ENCODE peak calls at places on chromosomes 12 and 14, in ten cellular contexts. R, T, Z, C, G, L, U, Y, B and V are unnamed samples.

GRCh38 chr12:42090899-42091298 is 53.8 kb downstream of the GXYLT1 start:
- DNase-seq in R (no peak), T (no peak), Z (no peak), C (peak; percentile 70), L (peak; percentile 33), U (peak; percentile 50), B (no peak), G (peak; percentile 11), Y (no peak), V (peak; percentile 74)

GRCh38 chr12:3242199-3242863 is 165.2 kb downstream of the TSPAN9 start:
- DNase-seq in C (no peak), B (no peak), L (peak; percentile 7), Z (no peak), G (no peak), Y (peak; percentile 73), U (no peak), T (no peak), R (no peak), V (no peak)

GRCh38 chr12:2244013-2244861 is 191.4 kb downstream of the CACNA1C start:
- DNase-seq in L (no peak), Y (no peak), R (no peak), Z (no peak), G (peak; percentile 88), C (peak; percentile 89), T (no peak), U (peak; percentile 93), B (no peak), V (peak; percentile 99)

GRCh38 chr12:121314441-121314840 is 17.9 kb upstream of the CAMKK2 start:
- DNase-seq in T (no peak), U (no peak), R (no peak), Y (no peak), L (no peak), C (no peak), G (no peak), Z (no peak), B (no peak), V (no peak)

GRCh38 chr14:101130861-101131260 is 227.3 kb upstream of the RTL1 start:
- DNase-seq in Y (no peak), B (no peak), G (no peak), Z (no peak), U (no peak), R (no peak), L (no peak), T (no peak), C (no peak), V (no peak)

GRCh38 chr12:30613119-30613830 is 82.4 kb downstream of the IPO8 start:
- DNase-seq in T (no peak), C (peak; percentile 4), U (peak; percentile 11), G (no peak), B (no peak), Y (no peak), R (no peak), Z (no peak), L (no peak), V (peak; percentile 30)

GRCh38 chr14:55426881-55427280 is 13.5 kb downstream of the TBPL2 start:
- DNase-seq in Z (no peak), U (no peak), G (no peak), L (no peak), T (no peak), B (no peak), Y (no peak), R (no peak), C (no peak), V (no peak)

GRCh38 chr14:90556050-90556477 is 159.2 kb downstream of the CALM1 start:
- DNase-seq in U (no peak), C (no peak), T (peak; percentile 57), R (no peak), B (no peak), Z (no peak), L (no peak), G (no peak), Y (peak; percentile 47), V (no peak)

GRCh38 chr14:73824116-73824515 is 27.5 kb upstream of the PTGR2 start:
- DNase-seq in T (no peak), U (no peak), C (no peak), L (peak; percentile 38), B (no peak), R (no peak), Y (no peak), Z (no peak), G (no peak), V (no peak)

GRCh38 chr12:47158792-47159191 is 79.0 kb upstream of the AMIGO2 start:
- DNase-seq in C (no peak), L (no peak), Y (no peak), U (no peak), T (no peak), B (no peak), R (no peak), Z (no peak), G (no peak), V (no peak)

GRCh38 chr12:46266382-46266791 is 2.5 kb downstream of the SLC38A1 start:
- DNase-seq in G (no peak), T (no peak), C (peak; percentile 37), L (peak; percentile 69), U (peak; percentile 78), R (no peak), B (no peak), Z (no peak), Y (no peak), V (peak; percentile 48)

GRCh38 chr12:69274861-69275260 is 35.5 kb downstream of the CPSF6 start:
- DNase-seq in L (peak; percentile 44), R (no peak), U (peak; percentile 75), T (no peak), B (no peak), C (peak; percentile 22), Z (no peak), Y (no peak), G (no peak), V (peak; percentile 38)

DNA sequence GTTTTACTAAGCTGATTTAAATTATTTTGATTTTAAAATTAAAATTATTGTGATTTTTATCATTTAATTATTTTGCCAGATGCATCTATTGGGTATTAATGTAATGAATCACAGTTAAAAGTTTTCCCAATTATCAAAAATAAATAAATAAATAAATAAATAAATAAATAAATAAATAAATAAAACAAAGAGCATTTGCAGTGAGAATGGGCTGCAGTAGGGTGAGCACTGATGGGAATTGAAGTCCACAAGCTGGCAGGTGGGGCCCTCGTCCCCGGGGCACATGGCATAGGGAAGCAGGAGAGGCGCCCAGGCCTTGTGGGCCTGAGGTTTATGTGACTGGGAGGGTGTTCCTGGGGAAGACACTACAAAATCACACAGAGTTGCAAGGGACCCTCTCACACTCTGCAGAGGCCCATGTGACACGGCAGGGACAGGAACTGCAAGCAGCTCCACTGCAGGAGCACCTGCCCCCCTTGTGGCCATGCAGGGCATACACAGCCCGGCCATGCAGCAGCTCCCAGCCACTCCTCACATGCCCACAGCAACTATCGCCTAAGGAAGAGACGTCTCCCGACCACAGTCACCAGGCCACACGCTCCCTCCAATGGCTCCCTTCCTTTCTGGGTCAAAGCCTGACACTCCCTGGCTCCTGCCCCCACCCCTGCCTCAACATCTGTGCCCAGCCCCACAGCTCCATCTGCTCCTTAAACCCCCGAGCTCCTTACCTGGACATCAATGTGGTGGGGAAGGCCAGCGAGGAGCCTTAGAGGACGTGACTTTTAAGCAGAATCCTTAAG is 256.3 kb upstream of the SFSWAP start:
- DNase-seq in B (no peak), T (peak; percentile 27), C (peak; percentile 22), R (peak; percentile 42), L (no peak), G (no peak), U (peak; percentile 5), Y (peak; percentile 37), Z (no peak), V (no peak)
- TF ChIP-seq CTCF in B (peak; percentile 60), T (no peak), C (peak; percentile 53), R (peak; percentile 73), L (no peak), G (no peak), U (peak; percentile 34), Y (peak; percentile 61), Z (no peak), V (peak; percentile 4)

GRCh38 chr12:94074216-94074969 is 74.0 kb upstream of the PLXNC1 start:
- DNase-seq in Y (peak; percentile 48), B (no peak), R (no peak), Z (no peak), T (no peak), L (no peak), G (no peak), C (peak; percentile 15), U (peak; percentile 72), V (no peak)
- H3K4me3 ChIP-seq in Y (no peak overlapping the region), B (no peak overlapping the region), R (no peak overlapping the region), Z (no peak overlapping the region), T (no peak overlapping the region), L (no peak overlapping the region), G (no peak overlapping the region), C (no peak overlapping the region), U (no peak overlapping the region), V (no peak overlapping the region)

GRCh38 chr12:124563401-124563800 is 4.0 kb downstream of the NCOR2 start:
- DNase-seq in U (no peak), Y (no peak), T (no peak), Z (no peak), B (no peak), G (no peak), C (no peak), L (no peak), R (no peak), V (no peak)
- TF ChIP-seq CTCF in U (no peak), Y (no peak), T (no peak), Z (no peak), B (no peak), G (no peak), C (no peak), L (no peak), R (no peak), V (no peak)

GRCh38 chr12:39368096-39368495 is 74.8 kb downstream of the KIF21A start:
- DNase-seq in Z (no peak), R (no peak), L (peak; percentile 26), Y (no peak), T (no peak), C (peak; percentile 33), B (no peak), G (no peak), U (peak; percentile 38), V (no peak)

GRCh38 chr12:39372204-39372925 is 70.6 kb downstream of the KIF21A start:
- DNase-seq in B (no peak), R (no peak), T (no peak), G (no peak), Z (no peak), L (no peak), U (no peak), C (no peak), Y (no peak), V (no peak)

GRCh38 chr12:39368891-39369290 is 74.0 kb downstream of the KIF21A start:
- DNase-seq in L (no peak), U (no peak), T (no peak), R (no peak), G (no peak), C (no peak), B (no peak), Z (no peak), Y (no peak), V (no peak)

GRCh38 chr12:39367494-39367893 is 75.4 kb downstream of the KIF21A start:
- DNase-seq in Y (no peak), U (no peak), T (no peak), G (no peak), Z (no peak), L (no peak), C (no peak), B (no peak), R (no peak), V (no peak)

DNA sequence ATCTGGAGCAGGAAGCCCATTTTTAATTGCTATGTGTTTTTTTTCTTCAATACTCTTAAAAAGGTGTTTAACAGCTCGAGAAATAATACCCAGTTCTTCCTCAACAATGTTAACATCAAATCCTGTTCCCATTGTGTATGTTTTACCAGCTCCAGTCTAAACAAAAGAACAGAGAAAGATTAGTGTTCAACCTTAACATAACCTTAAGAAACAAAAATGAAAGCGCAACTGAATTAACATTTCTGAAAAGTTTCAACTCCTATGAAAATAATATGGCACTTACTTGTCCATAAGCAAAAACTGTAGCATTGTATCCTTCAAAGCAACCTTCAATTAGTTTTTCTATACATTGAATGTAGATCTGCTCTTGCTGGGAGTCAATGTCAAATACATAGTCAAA is 73.2 kb downstream of the KIF21A start:
- DNase-seq in R (peak; percentile 12), B (no peak), L (no peak), Y (no peak), G (no peak), C (no peak), Z (no peak), U (no peak), T (no peak), V (no peak)
- H3K4me3 ChIP-seq in R (no peak overlapping the region), B (no peak overlapping the region), L (no peak overlapping the region), Y (no peak overlapping the region), G (no peak overlapping the region), C (no peak overlapping the region), Z (no peak overlapping the region), U (no peak overlapping the region), T (no peak overlapping the region), V (no peak overlapping the region)